ENCODE peak calls at places on chromosome 15, in nine cellular contexts. One of them, this sample, is unnamed.

GRCh38 chr15:97401970-97402369 is 558.5 kb upstream of the ARRDC4 start:
- DNase-seq in brain microvascular endothelial cell: no peak
- DNase-seq in A549: no peak
- DNase-seq in adrenal gland: no peak
- DNase-seq in epithelial cell of esophagus: no peak
- DNase-seq in lower leg skin: no peak
- DNase-seq in cardiac muscle cell: no peak
- DNase-seq in epithelial cell of proximal tubule: no peak
- DNase-seq in progenitor cell of endocrine pancreas: no peak
- DNase-seq in this sample: no peak

GRCh38 chr15:67373266-67373665 is 118.7 kb downstream of the IQCH start:
- DNase-seq in brain microvascular endothelial cell: no peak
- DNase-seq in A549: no peak
- DNase-seq in adrenal gland: no peak
- DNase-seq in epithelial cell of esophagus: no peak
- DNase-seq in lower leg skin: no peak
- DNase-seq in cardiac muscle cell: no peak
- DNase-seq in epithelial cell of proximal tubule: no peak
- DNase-seq in progenitor cell of endocrine pancreas: no peak
- DNase-seq in this sample: no peak

GRCh38 chr15:66715181-66715624 is 13.2 kb downstream of the SMAD6 start:
- DNase-seq in brain microvascular endothelial cell: no peak
- DNase-seq in A549: no peak
- DNase-seq in adrenal gland: no peak
- DNase-seq in epithelial cell of esophagus: no peak
- DNase-seq in lower leg skin: no peak
- DNase-seq in cardiac muscle cell: no peak
- DNase-seq in epithelial cell of proximal tubule: no peak
- DNase-seq in progenitor cell of endocrine pancreas: no peak
- DNase-seq in this sample: no peak

GRCh38 chr15:38671675-38672141 is 107.1 kb upstream of the RASGRP1 start:
- DNase-seq in brain microvascular endothelial cell: no peak
- DNase-seq in A549: no peak
- DNase-seq in adrenal gland: no peak
- DNase-seq in epithelial cell of esophagus: no peak
- DNase-seq in lower leg skin: no peak
- DNase-seq in cardiac muscle cell: no peak
- DNase-seq in epithelial cell of proximal tubule: no peak
- DNase-seq in progenitor cell of endocrine pancreas: no peak
- DNase-seq in this sample: no peak

GRCh38 chr15:92807971-92808571 is 92.1 kb upstream of the CHD2 start:
- DNase-seq in brain microvascular endothelial cell: no peak
- DNase-seq in A549: no peak
- DNase-seq in adrenal gland: peak
- DNase-seq in epithelial cell of esophagus: peak
- DNase-seq in lower leg skin: no peak
- DNase-seq in cardiac muscle cell: peak
- DNase-seq in epithelial cell of proximal tubule: no peak
- DNase-seq in progenitor cell of endocrine pancreas: no peak
- DNase-seq in this sample: no peak

GRCh38 chr15:90001683-90002427 is 731 bp downstream of the ZNF710 start:
- DNase-seq in brain microvascular endothelial cell: peak
- DNase-seq in A549: peak
- DNase-seq in adrenal gland: peak
- DNase-seq in epithelial cell of esophagus: peak
- DNase-seq in lower leg skin: no peak
- DNase-seq in cardiac muscle cell: peak
- DNase-seq in epithelial cell of proximal tubule: no peak
- DNase-seq in progenitor cell of endocrine pancreas: peak
- DNase-seq in this sample: peak

GRCh38 chr15:80049046-80049445 is 10.4 kb upstream of the ZFAND6 start:
- DNase-seq in brain microvascular endothelial cell: no peak
- DNase-seq in A549: no peak
- DNase-seq in adrenal gland: no peak
- DNase-seq in epithelial cell of esophagus: no peak
- DNase-seq in lower leg skin: no peak
- DNase-seq in cardiac muscle cell: no peak
- DNase-seq in epithelial cell of proximal tubule: no peak
- DNase-seq in progenitor cell of endocrine pancreas: no peak
- DNase-seq in this sample: no peak

GRCh38 chr15:73078722-73079121 is 26.5 kb downstream of the NEO1 start:
- DNase-seq in brain microvascular endothelial cell: peak
- DNase-seq in A549: no peak
- DNase-seq in adrenal gland: no peak
- DNase-seq in epithelial cell of esophagus: peak
- DNase-seq in lower leg skin: no peak
- DNase-seq in cardiac muscle cell: peak
- DNase-seq in epithelial cell of proximal tubule: peak
- DNase-seq in progenitor cell of endocrine pancreas: no peak
- DNase-seq in this sample: no peak

GRCh38 chr15:53759333-53759975 is at the start of gene WDR72:
- DNase-seq in brain microvascular endothelial cell: no peak
- DNase-seq in A549: no peak
- DNase-seq in adrenal gland: no peak
- DNase-seq in epithelial cell of esophagus: no peak
- DNase-seq in lower leg skin: no peak
- DNase-seq in cardiac muscle cell: no peak
- DNase-seq in epithelial cell of proximal tubule: no peak
- DNase-seq in progenitor cell of endocrine pancreas: peak
- DNase-seq in this sample: no peak

GRCh38 chr15:47885921-47886320 is 168.6 kb downstream of the SEMA6D start:
- DNase-seq in brain microvascular endothelial cell: peak
- DNase-seq in A549: no peak
- DNase-seq in adrenal gland: no peak
- DNase-seq in epithelial cell of esophagus: peak
- DNase-seq in lower leg skin: no peak
- DNase-seq in cardiac muscle cell: peak
- DNase-seq in epithelial cell of proximal tubule: peak
- DNase-seq in progenitor cell of endocrine pancreas: no peak
- DNase-seq in this sample: no peak

GRCh38 chr15:52181938-52182780 is 9.0 kb downstream of the GNB5 start:
- DNase-seq in brain microvascular endothelial cell: no peak
- DNase-seq in A549: no peak
- DNase-seq in adrenal gland: no peak
- DNase-seq in epithelial cell of esophagus: no peak
- DNase-seq in lower leg skin: no peak
- DNase-seq in cardiac muscle cell: peak
- DNase-seq in epithelial cell of proximal tubule: no peak
- DNase-seq in progenitor cell of endocrine pancreas: no peak
- DNase-seq in this sample: no peak

GRCh38 chr15:72206677-72207000 is 9.1 kb upstream of the GRAMD2A start:
- DNase-seq in brain microvascular endothelial cell: no peak
- DNase-seq in A549: no peak
- DNase-seq in adrenal gland: no peak
- DNase-seq in epithelial cell of esophagus: no peak
- DNase-seq in lower leg skin: no peak
- DNase-seq in cardiac muscle cell: no peak
- DNase-seq in epithelial cell of proximal tubule: no peak
- DNase-seq in progenitor cell of endocrine pancreas: no peak
- DNase-seq in this sample: no peak

GRCh38 chr15:72706266-72706665 is 20.3 kb downstream of the BBS4 start:
- DNase-seq in brain microvascular endothelial cell: peak
- DNase-seq in A549: no peak
- DNase-seq in adrenal gland: no peak
- DNase-seq in epithelial cell of esophagus: peak
- DNase-seq in lower leg skin: no peak
- DNase-seq in cardiac muscle cell: no peak
- DNase-seq in epithelial cell of proximal tubule: no peak
- DNase-seq in progenitor cell of endocrine pancreas: no peak
- DNase-seq in this sample: no peak

GRCh38 chr15:35271371-35272043 is 186.4 kb upstream of the NANOGP8 start:
- DNase-seq in brain microvascular endothelial cell: peak
- DNase-seq in A549: no peak
- DNase-seq in adrenal gland: no peak
- DNase-seq in epithelial cell of esophagus: peak
- DNase-seq in lower leg skin: no peak
- DNase-seq in cardiac muscle cell: no peak
- DNase-seq in epithelial cell of proximal tubule: no peak
- DNase-seq in progenitor cell of endocrine pancreas: no peak
- DNase-seq in this sample: no peak

GRCh38 chr15:81848701-81849100 is 197.1 kb downstream of the MEX3B start:
- DNase-seq in brain microvascular endothelial cell: no peak
- DNase-seq in A549: no peak
- DNase-seq in adrenal gland: no peak
- DNase-seq in epithelial cell of esophagus: no peak
- DNase-seq in lower leg skin: no peak
- DNase-seq in cardiac muscle cell: no peak
- DNase-seq in epithelial cell of proximal tubule: no peak
- DNase-seq in progenitor cell of endocrine pancreas: no peak
- DNase-seq in this sample: no peak

DNA sequence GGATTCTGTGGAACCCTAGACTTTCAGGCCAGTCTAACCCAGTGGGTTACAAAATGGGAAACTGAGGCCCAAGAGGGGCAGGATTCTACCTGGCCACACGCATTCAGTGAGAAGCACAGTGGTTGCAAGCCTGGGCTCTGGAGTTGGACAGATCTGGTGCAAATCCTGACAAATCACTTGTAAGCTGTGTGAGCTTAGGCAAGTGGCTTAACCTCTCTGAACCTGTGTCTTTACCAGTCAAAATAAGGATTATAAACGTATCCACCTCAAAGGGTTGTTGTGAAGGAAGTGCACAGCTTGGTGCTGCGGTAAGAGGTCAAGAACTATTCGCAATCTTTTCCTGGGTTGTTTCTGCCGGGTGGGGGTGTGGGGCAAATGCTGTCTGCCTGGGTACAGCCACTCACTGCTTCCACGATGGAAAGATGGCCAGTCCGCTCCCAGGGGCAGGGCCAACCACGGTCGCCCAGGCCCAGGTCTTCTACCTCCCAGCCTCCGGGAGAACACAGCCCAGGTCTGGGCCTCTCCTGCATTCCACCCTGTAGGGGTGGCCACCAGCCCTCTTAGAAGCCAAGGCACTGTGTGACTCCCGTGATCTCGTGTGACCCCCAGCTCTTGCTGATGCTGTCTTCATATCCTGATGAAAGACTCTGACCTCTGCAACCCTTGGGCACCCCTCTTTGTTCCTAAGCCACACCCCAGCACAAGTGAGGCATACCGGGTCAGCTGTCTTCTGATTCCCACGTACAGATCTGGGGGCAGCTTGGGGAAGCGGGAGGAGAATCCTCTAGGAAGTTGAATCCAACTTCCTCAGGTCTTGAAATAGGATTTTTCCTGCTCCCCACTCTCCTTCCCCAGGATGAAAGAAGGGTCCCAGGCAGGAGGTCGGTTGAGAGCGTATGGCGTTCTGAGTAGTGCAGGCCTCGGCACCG is 1.5 kb downstream of the CHRNA3 start:
- DNase-seq in brain microvascular endothelial cell: no peak
- DNase-seq in A549: no peak
- DNase-seq in adrenal gland: no peak
- DNase-seq in epithelial cell of esophagus: no peak
- DNase-seq in lower leg skin: no peak
- DNase-seq in cardiac muscle cell: no peak
- DNase-seq in epithelial cell of proximal tubule: no peak
- DNase-seq in progenitor cell of endocrine pancreas: peak
- DNase-seq in this sample: no peak
- TF ChIP-seq CTCF in brain microvascular endothelial cell: no peak
- TF ChIP-seq CTCF in A549: no peak
- TF ChIP-seq CTCF in adrenal gland: no peak
- TF ChIP-seq CTCF in epithelial cell of esophagus: no peak
- TF ChIP-seq CTCF in lower leg skin: no peak
- TF ChIP-seq CTCF in cardiac muscle cell: no peak
- TF ChIP-seq CTCF in epithelial cell of proximal tubule: no peak
- TF ChIP-seq CTCF in progenitor cell of endocrine pancreas: no peak
- TF ChIP-seq CTCF in this sample: no peak

DNA sequence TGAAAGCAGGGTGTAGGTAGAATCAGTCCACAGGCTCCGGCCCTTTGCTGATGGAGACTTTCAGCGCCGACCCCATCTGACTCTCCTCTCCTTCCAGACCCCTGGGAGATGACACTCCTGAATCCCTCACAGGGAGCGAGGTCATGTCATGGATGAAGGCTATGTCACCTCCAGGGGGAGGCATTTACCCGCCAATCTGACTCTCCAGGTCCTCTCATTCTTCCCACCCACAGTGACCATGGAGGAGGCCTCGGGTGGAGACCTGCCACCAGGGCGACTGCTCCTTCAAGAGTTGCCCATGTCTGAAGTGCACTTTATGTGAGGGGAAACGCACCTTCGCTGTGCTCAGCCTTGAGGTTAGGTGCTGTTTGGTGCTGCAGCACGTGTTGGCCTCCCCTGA is 112.7 kb downstream of the KLF13 start:
- DNase-seq in brain microvascular endothelial cell: no peak
- DNase-seq in A549: peak
- DNase-seq in adrenal gland: no peak
- DNase-seq in epithelial cell of esophagus: peak
- DNase-seq in lower leg skin: no peak
- DNase-seq in cardiac muscle cell: no peak
- DNase-seq in epithelial cell of proximal tubule: no peak
- DNase-seq in progenitor cell of endocrine pancreas: no peak
- DNase-seq in this sample: no peak
- TF ChIP-seq CTCF in brain microvascular endothelial cell: peak
- TF ChIP-seq CTCF in A549: peak
- TF ChIP-seq CTCF in adrenal gland: no peak
- TF ChIP-seq CTCF in epithelial cell of esophagus: peak
- TF ChIP-seq CTCF in lower leg skin: no peak
- TF ChIP-seq CTCF in cardiac muscle cell: peak
- TF ChIP-seq CTCF in epithelial cell of proximal tubule: peak
- TF ChIP-seq CTCF in progenitor cell of endocrine pancreas: peak
- TF ChIP-seq CTCF in this sample: peak

DNA sequence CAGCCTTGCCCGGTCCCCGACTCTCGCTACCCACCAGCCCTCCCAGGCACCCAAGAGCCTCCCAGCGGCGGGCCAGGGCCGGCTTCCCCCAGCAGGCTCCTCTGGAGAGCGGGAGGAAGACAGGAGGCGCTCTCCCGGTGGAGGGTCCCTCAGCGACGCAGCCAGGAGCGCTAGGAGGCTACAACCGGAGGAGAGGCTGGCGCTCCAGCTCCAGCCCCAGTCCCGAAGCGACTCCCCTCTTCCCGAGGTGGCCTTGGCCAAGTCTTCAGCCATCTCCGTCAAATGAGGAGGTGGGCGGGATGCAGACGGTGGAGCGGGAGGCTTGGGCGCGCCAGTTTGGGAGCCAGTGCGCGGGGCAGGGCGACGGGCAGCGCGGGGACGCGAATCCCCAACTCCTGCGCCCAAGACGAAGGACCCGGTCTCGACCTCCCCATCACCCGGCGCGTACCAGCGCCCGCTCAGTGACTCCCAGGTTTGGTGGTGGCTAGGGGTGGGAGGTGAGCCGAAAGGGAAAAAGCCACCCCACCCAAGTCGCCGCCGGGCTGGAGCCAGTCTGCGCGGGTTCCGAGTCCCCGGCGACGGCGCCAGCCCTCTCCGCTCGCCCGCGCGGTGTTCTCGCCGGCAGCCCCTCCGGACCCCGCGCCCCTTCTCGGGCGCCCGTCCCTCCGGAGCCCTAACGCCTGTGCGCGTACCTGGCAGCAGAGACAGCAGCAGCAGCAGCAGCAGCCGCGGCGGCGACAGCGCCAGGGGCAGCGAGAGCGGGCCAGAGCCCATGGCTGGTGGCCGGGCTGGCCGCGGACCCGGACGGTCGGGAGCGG is 566 bp downstream of the CHRNA3 start:
- DNase-seq in brain microvascular endothelial cell: no peak
- DNase-seq in A549: peak
- DNase-seq in adrenal gland: no peak
- DNase-seq in epithelial cell of esophagus: no peak
- DNase-seq in lower leg skin: no peak
- DNase-seq in cardiac muscle cell: peak
- DNase-seq in epithelial cell of proximal tubule: no peak
- DNase-seq in progenitor cell of endocrine pancreas: no peak
- DNase-seq in this sample: no peak
- TF ChIP-seq CTCF in brain microvascular endothelial cell: peak
- TF ChIP-seq CTCF in A549: peak
- TF ChIP-seq CTCF in adrenal gland: no peak
- TF ChIP-seq CTCF in epithelial cell of esophagus: no peak
- TF ChIP-seq CTCF in lower leg skin: no peak
- TF ChIP-seq CTCF in cardiac muscle cell: peak
- TF ChIP-seq CTCF in epithelial cell of proximal tubule: no peak
- TF ChIP-seq CTCF in progenitor cell of endocrine pancreas: peak
- TF ChIP-seq CTCF in this sample: no peak

GRCh38 chr15:99961011-99961441 is 227.8 kb upstream of the LYSMD4 start:
- DNase-seq in brain microvascular endothelial cell: peak
- DNase-seq in A549: no peak
- DNase-seq in adrenal gland: peak
- DNase-seq in epithelial cell of esophagus: peak
- DNase-seq in lower leg skin: peak
- DNase-seq in cardiac muscle cell: peak
- DNase-seq in epithelial cell of proximal tubule: no peak
- DNase-seq in progenitor cell of endocrine pancreas: no peak
- DNase-seq in this sample: no peak
- TF ChIP-seq CTCF in brain microvascular endothelial cell: peak
- TF ChIP-seq CTCF in A549: peak
- TF ChIP-seq CTCF in adrenal gland: peak
- TF ChIP-seq CTCF in epithelial cell of esophagus: peak
- TF ChIP-seq CTCF in lower leg skin: no peak
- TF ChIP-seq CTCF in cardiac muscle cell: peak
- TF ChIP-seq CTCF in epithelial cell of proximal tubule: peak
- TF ChIP-seq CTCF in progenitor cell of endocrine pancreas: peak
- TF ChIP-seq CTCF in this sample: peak

This sample was measured in psoas muscle.